ENCODE peak calls at places on chromosomes 16 and 17, in seven cellular contexts. O is GM12878, I is HepG2, N is SK-N-SH, S is HCT116, Q is H1, D is K562. G is an unnamed sample.

GRCh38 chr17:37405955-37406634 is 541 bp downstream of the ACACA start:
- DNase-seq in O (no peak), I (no peak), N (no peak), S (no peak), Q (no peak), D (no peak), G (peak; percentile 4)

GRCh38 chr17:50920891-50921595 is 54.9 kb upstream of the TOB1 start:
- DNase-seq in O (no peak), I (no peak), N (no peak), S (no peak), Q (no peak), D (no peak), G (no peak)

GRCh38 chr16:89115216-89115949 is 21.7 kb downstream of the ACSF3 start:
- DNase-seq in O (peak; percentile 67), I (no peak), N (no peak), S (no peak), Q (no peak), D (peak; percentile 57), G (no peak)

GRCh38 chr17:7982666-7983065 is 19.7 kb upstream of the GUCY2D start:
- DNase-seq in O (no peak), I (no peak), N (no peak), S (no peak), Q (no peak), D (no peak), G (no peak)

GRCh38 chr17:28675485-28675884 is 13.5 kb downstream of the SUPT6H start:
- DNase-seq in O (no peak), I (no peak), N (no peak), S (no peak), Q (no peak), D (no peak), G (no peak)

GRCh38 chr16:83100679-83101078 is 473.9 kb downstream of the CDH13 start:
- DNase-seq in O (no peak), I (no peak), N (no peak), S (no peak), Q (no peak), D (no peak), G (no peak)

GRCh38 chr17:49565948-49566491 is 9.7 kb upstream of the NXPH3 start:
- DNase-seq in O (no peak), I (no peak), N (no peak), S (no peak), Q (no peak), D (no peak), G (no peak)

GRCh38 chr17:26766743-26767142 is 527.2 kb upstream of the WSB1 start:
- DNase-seq in O (no peak), I (no peak), N (no peak), S (no peak), Q (no peak), D (no peak), G (no peak)

GRCh38 chr17:41058741-41059140 is 1.2 kb downstream of the KRTAP2-3 start:
- DNase-seq in O (no peak), I (peak; percentile 48), N (no peak), S (no peak), Q (no peak), D (no peak), G (no peak)

GRCh38 chr17:70017112-70017511 is 57.9 kb upstream of the KCNJ16 start:
- DNase-seq in O (no peak), I (no peak), N (no peak), S (no peak), Q (no peak), D (no peak), G (no peak)

GRCh38 chr17:70022175-70022574 is 52.9 kb upstream of the KCNJ16 start:
- DNase-seq in O (no peak), I (no peak), N (no peak), S (no peak), Q (no peak), D (no peak), G (no peak)

GRCh38 chr17:70024253-70024652 is 50.8 kb upstream of the KCNJ16 start:
- DNase-seq in O (no peak), I (no peak), N (no peak), S (no peak), Q (no peak), D (no peak), G (no peak)

GRCh38 chr17:70017941-70018340 is 57.1 kb upstream of the KCNJ16 start:
- DNase-seq in O (no peak), I (no peak), N (no peak), S (no peak), Q (no peak), D (no peak), G (no peak)

GRCh38 chr17:70021726-70022125 is 53.3 kb upstream of the KCNJ16 start:
- DNase-seq in O (no peak), I (no peak), N (no peak), S (no peak), Q (no peak), D (no peak), G (no peak)
- TF ChIP-seq JUND in O (no peak), I (no peak), N (no peak), S (no peak), Q (no peak), D (no peak), G (no peak)

DNA sequence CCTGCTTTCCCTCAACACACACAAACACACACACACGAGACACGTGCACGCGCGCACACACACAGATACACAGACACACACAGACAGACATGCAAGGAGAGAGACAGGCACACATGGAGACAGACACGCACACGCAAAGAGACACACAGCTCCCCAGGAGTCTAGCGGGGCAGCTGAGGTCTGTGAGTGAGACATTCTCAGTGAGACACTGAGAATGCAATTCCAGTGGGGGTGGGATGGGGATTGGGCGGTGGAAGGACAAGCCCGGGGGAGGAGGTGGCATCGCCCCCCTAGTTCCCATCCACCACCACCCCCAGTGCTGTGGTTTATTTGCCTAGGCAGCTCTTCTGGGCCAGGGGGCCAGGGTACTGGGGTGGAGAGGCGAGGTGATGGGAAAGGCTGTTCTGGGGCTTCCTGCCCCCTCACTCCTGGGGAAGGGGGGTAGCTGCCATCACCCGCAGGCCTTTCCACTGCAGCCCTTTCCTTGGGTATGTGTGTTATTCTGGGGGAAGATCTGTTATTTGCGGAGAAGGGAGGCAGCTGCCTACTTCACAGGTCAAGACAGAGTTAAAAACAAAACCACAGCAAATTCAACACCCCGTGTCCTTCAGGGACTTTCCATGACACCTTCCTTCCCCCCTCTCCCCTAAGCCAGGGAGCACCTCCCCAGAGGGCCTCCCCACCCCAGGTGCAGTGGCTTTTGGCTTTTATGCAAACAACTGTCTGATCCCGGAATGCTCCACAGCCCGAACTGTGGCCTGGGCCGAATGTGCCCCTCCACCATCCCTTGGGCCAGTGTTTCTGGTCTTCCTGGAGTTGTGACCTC is 18.0 kb downstream of the GRB7 start:
- DNase-seq in O (peak; percentile 84), I (peak; percentile 23), N (no peak), S (no peak), Q (no peak), D (no peak), G (no peak)
- TF ChIP-seq JUND in O (no peak), I (no peak), N (no peak), S (no peak), Q (no peak), D (no peak), G (no peak)

GRCh38 chr16:11232852-11233726 is 22.9 kb downstream of the SOCS1 start:
- DNase-seq in O (no peak), I (no peak), N (no peak), S (no peak), Q (no peak), D (peak; percentile 77), G (no peak)

GRCh38 chr16:11234884-11235702 is 20.9 kb downstream of the SOCS1 start:
- DNase-seq in O (no peak), I (no peak), N (no peak), S (no peak), Q (no peak), D (no peak), G (no peak)

GRCh38 chr16:11235703-11235991 is 20.4 kb downstream of the SOCS1 start:
- DNase-seq in O (no peak), I (peak; percentile 81), N (no peak), S (no peak), Q (no peak), D (no peak), G (no peak)

GRCh38 chr16:11232302-11232851 is 23.6 kb downstream of the SOCS1 start:
- DNase-seq in O (no peak), I (no peak), N (no peak), S (no peak), Q (no peak), D (no peak), G (no peak)

DNA sequence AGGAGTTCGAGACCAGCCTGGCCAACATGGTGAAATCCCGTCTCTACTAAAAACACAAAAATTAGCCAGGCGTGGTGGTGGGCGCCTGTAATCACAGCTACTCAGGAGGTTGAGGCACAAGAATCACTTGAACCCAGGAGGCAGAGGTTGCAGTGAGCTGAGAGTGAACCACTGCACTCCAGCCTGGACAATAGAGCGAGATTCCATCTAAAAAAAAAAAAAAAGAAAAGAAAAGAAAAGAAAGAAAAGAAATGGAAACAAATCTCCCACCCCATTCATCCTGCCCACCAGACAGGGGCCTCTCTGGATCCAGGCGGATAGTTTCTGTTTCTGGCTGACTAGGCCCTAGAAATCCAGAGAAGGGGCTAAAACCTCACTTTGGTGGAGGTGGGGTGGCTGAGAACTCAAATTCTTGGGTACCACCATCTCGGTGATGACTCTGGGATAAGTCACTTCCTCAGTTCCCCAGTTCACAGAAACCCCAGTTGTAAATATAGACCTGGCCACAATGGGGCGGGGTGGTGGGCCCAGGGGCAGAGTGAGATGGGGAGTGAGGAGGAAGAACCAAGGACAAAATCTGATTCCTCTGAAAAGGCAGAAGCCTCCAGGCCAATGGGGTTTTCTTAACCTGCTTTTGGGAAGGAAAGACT is 22.2 kb downstream of the SOCS1 start:
- DNase-seq in O (no peak), I (no peak), N (no peak), S (no peak), Q (no peak), D (peak; percentile 62), G (no peak)
- TF ChIP-seq JUND in O (no peak), I (no peak), N (no peak), S (no peak), Q (no peak), D (no peak), G (no peak)

DNA sequence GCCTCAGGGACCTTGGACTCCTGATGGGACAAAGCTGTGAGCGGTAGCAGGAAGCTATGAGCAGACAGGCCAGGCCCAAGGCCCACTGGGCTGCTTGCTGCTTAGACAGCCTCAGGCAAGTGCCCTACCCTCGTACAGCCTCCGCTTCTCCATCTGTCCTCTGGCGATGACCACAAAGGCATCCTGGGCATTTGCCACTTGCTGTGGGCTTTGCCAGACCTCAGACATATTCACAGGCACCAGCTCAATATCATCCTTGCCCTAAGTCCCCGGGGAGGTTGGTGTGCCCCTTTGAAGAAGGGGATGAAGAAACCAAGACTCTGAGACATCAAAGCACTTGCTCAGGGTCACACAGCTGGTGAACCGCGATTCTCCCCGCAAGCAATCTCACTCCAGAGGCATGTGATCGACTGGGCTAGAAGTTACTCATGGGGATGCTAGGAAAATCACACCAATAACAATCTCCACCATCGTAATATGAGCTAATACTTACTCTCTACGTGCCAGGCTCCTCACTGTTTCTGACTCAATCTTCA is 21.7 kb downstream of the PPL start:
- DNase-seq in O (no peak), I (peak; percentile 31), N (no peak), S (peak; percentile 57), Q (no peak), D (no peak), G (no peak)
- TF ChIP-seq JUND in O (no peak), I (no peak), N (no peak), S (peak; percentile 19), Q (no peak), D (no peak), G (no peak)

GRCh38 chr16:3089717-3090592 is 9.1 kb downstream of the ZSCAN10 start:
- DNase-seq in O (no peak), I (no peak), N (peak; percentile 72), S (no peak), Q (no peak), D (no peak), G (no peak)
- TF ChIP-seq JUND in O (no peak), I (no peak), N (no peak), S (no peak), Q (no peak), D (no peak), G (no peak)

G was measured in T47D.